ENCODE peak calls at places on chromosomes 5 and 9, in seven cellular contexts. J is neuronal stem cell, B is stomach, P is prostate gland, V is lower lobe of right lung, C is left lung, U is hepatocyte. L is an unnamed sample. For H3K4me1 and H3K9me3, the result is how much of the 10 kb centered on the place peaks cover.

GRCh38 chr5:18010053-18010452 is 375.8 kb downstream of the TAF11L14 start:
- DNase-seq in P (no peak), V (no peak), J (no peak), C (no peak), U (no peak), B (no peak), L (no peak)

GRCh38 chr5:93741136-93741811 is at the start of gene POU5F2:
- DNase-seq in U (no peak), P (no peak), J (no peak), V (no peak), C (no peak), B (no peak), L (no peak)

GRCh38 chr9:36218411-36218901 is 27.7 kb downstream of the CLTA start:
- DNase-seq in V (no peak), P (no peak), C (no peak), U (no peak), B (no peak), J (no peak), L (no peak)

GRCh38 chr5:77032635-77033034 is 2.4 kb downstream of the AGGF1 start:
- DNase-seq in U (no peak), V (no peak), B (no peak), P (no peak), J (no peak), C (no peak), L (no peak)

GRCh38 chr5:146402949-146403348 is 44.2 kb upstream of the TCERG1 start:
- DNase-seq in C (no peak), B (no peak), V (no peak), J (no peak), U (no peak), P (no peak), L (no peak)

GRCh38 chr5:64505769-64506566 is at the start of gene RGS7BP:
- DNase-seq in V (peak), P (peak), U (peak), B (peak), C (peak), J (peak), L (peak)

GRCh38 chr9:35226685-35227084 is 64.9 kb downstream of the UNC13B start:
- DNase-seq in J (no peak), C (no peak), B (no peak), V (no peak), U (no peak), P (no peak), L (no peak)

GRCh38 chr5:141094481-141095262 is at the start of gene PCDHB2:
- DNase-seq in C (no peak), V (no peak), P (peak), B (no peak), U (peak), J (peak), L (no peak)

GRCh38 chr5:94181940-94182339 is 436.5 kb downstream of the KIAA0825 start:
- DNase-seq in J (no peak), B (no peak), P (no peak), C (no peak), U (peak), V (no peak), L (no peak)

GRCh38 chr5:82512025-82512424 is 233.9 kb upstream of the RPS23 start:
- DNase-seq in C (no peak), P (no peak), J (no peak), V (no peak), B (no peak), U (no peak), L (no peak)

GRCh38 chr5:76831108-76831447 is 12.2 kb downstream of the F2RL1 start:
- DNase-seq in B (peak), C (no peak), V (no peak), U (no peak), J (no peak), P (no peak), L (no peak)

GRCh38 chr9:34502471-34503335 is 20.1 kb downstream of the ENHO start:
- DNase-seq in J (no peak), C (peak), U (no peak), P (peak), V (no peak), B (no peak), L (no peak)

GRCh38 chr9:129712595-129713524 is 40.0 kb downstream of the PTGES start:
- DNase-seq in J (peak), V (no peak), P (no peak), C (no peak), B (no peak), U (peak), L (peak)

GRCh38 chr9:84851935-84852585 is 182.5 kb downstream of the NTRK2 start:
- DNase-seq in P (peak), C (peak), V (no peak), B (peak), J (peak), U (peak), L (peak)

GRCh38 chr5:81140942-81141341 is 92.2 kb upstream of the CKMT2 start:
- DNase-seq in U (peak), P (no peak), B (no peak), C (no peak), J (no peak), V (no peak), L (no peak)

GRCh38 chr5:139662617-139663016 is 14.5 kb downstream of the CXXC5 start:
- DNase-seq in V (no peak), U (no peak), B (no peak), J (no peak), P (no peak), C (no peak), L (no peak)

GRCh38 chr9:116539549-116539948 is 147.6 kb upstream of the TRIM32 start:
- DNase-seq in J (no peak), U (no peak), P (no peak), B (no peak), C (no peak), V (no peak), L (no peak)

GRCh38 chr9:115913666-115914065 is 239.9 kb upstream of the PAPPA start:
- DNase-seq in P (no peak), U (no peak), C (no peak), V (no peak), J (no peak), B (no peak), L (no peak)

GRCh38 chr5:113140837-113141661 is 164.5 kb downstream of the DCP2 start:
- DNase-seq in P (no peak), J (no peak), C (no peak), V (no peak), B (no peak), U (peak), L (no peak)

GRCh38 chr9:123335227-123335985 is 20.6 kb upstream of the CRB2 start:
- DNase-seq in C (peak), V (no peak), J (no peak), U (peak), B (no peak), P (no peak), L (no peak)

GRCh38 chr9:123335986-123336329 is 20.0 kb upstream of the CRB2 start:
- DNase-seq in U (no peak), B (no peak), V (no peak), P (no peak), J (no peak), C (no peak), L (no peak)

GRCh38 chr9:123336959-123337358 is 19.0 kb upstream of the CRB2 start:
- DNase-seq in P (no peak), B (no peak), U (no peak), C (no peak), J (no peak), V (no peak), L (no peak)

GRCh38 chr9:123336455-123336854 is 19.5 kb upstream of the CRB2 start:
- DNase-seq in V (no peak), P (no peak), U (no peak), C (no peak), B (no peak), J (no peak), L (no peak)

DNA sequence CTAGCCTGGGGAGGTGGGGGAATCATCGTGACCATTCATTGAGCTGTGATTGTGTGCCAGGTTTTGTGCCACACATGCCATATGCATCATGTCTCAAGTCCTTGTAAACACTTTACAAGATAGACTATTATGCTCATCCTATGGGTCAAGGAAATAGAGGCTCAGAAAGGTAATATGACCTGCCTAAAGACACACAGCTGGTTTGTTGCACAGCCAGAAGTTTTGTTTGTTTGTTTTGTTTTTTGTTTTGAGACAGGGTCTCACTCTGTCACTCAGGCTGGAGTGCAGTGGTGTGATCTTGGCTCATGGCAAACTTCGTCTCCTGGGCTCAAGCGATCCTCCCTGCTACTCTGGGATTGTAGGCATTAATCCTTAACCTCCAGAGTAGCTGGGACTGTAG is 21.4 kb upstream of the CRB2 start:
- DNase-seq in B (no peak), U (no peak), J (no peak), P (no peak), C (no peak), V (no peak), L (no peak)
- H3K4me1 ChIP-seq in B (under half), U (under half), J (under half), P (under half), C (under half), V (under half), L (under half)

DNA sequence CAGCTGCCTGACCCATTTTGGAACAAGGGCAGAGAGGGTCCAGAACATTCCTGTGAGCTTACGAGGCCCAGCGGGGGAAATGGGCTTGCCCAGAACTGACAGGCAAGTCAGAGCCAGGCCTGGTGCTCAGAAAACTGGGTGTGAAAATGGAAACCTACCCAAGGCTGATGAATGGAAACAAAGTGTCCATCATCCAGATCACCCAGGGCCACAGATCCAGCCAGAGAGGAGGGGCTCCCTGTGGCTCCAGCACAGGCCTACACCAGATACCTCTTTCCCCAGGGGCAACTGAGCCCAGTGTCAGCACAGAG is 3.1 kb downstream of the CLTB start:
- DNase-seq in J (no peak), P (no peak), V (no peak), B (no peak), C (no peak), U (no peak), L (peak)
- H3K9me3 ChIP-seq in J (under half), P (under half), V (under half), B (under half), C (under half), U (under half), L (under half)

DNA sequence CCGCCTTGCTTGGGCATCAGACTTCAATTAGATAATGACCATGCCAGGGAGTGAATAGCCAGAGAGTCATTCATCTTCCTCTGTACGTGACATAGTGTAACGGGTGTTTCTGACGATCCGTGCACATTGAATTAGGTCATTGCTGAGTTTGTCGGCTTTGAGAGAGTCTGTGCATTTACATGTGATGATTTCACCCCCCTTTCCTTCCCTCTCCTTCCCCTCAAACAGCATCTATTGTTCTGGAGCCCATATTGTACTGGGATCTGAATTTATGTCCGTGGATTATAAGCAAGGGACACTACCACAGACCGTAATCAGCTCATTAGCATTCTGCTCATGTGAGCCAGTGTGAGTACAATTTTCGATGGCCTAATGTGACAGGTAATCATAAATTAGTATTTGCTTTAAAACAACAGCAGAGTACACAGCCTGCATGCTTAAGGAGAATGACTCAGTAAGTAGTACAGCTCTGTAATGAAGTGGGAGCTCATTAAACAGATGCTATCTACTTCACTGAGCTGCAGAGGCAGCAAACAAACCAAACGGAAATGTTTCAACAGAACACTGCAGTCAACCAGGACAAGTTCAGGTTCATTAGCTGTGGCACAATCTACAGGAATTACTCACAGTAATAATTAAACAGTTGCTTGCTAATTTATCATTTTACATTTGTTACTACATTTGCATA is 302.1 kb downstream of the CSNK1G3 start:
- DNase-seq in U (peak), V (no peak), B (no peak), J (no peak), C (no peak), P (no peak), L (no peak)
- H3K4me1 ChIP-seq in U (under half), V (under half), B (under half), J (half or more), C (under half), P (under half), L (under half)

GRCh38 chr5:178982941-178983340 is 12.2 kb downstream of the GRM6 start:
- DNase-seq in P (no peak), B (no peak), C (no peak), V (no peak), U (no peak), J (no peak), L (no peak)
- H3K9me3 ChIP-seq in P (under half), B (half or more), C (half or more), V (half or more), U (under half), J (half or more), L (under half)

GRCh38 chr5:38638656-38639055 is 82.2 kb upstream of the LIFR start:
- DNase-seq in B (no peak), U (no peak), J (no peak), P (no peak), C (no peak), V (no peak), L (no peak)
- H3K4me1 ChIP-seq in B (half or more), U (under half), J (under half), P (under half), C (under half), V (under half), L (under half)

GRCh38 chr9:19386469-19387044 is 6.5 kb upstream of the RPS6 start:
- DNase-seq in J (no peak), C (no peak), V (no peak), P (no peak), U (no peak), B (no peak), L (no peak)

GRCh38 chr9:19381656-19382055 is 1.6 kb upstream of the RPS6 start:
- DNase-seq in P (no peak), B (no peak), J (no peak), U (no peak), V (no peak), C (no peak), L (no peak)

GRCh38 chr9:19387317-19387716 is 7.3 kb upstream of the RPS6 start:
- DNase-seq in B (no peak), P (no peak), J (no peak), U (no peak), C (no peak), V (no peak), L (no peak)
- H3K9me3 ChIP-seq in B (under half), P (under half), J (under half), U (under half), C (under half), V (under half), L (under half)

GRCh38 chr9:127137640-127138360 is 15.4 kb upstream of the ANGPTL2 start:
- DNase-seq in P (no peak), B (peak), C (no peak), V (no peak), J (no peak), U (no peak), L (peak)

GRCh38 chr9:127136081-127136879 is 13.8 kb upstream of the ANGPTL2 start:
- DNase-seq in J (no peak), V (no peak), U (no peak), C (no peak), B (peak), P (no peak), L (no peak)

GRCh38 chr9:127138444-127138843 is 16.0 kb upstream of the ANGPTL2 start:
- DNase-seq in V (no peak), C (no peak), B (peak), P (no peak), J (no peak), U (no peak), L (no peak)

GRCh38 chr9:127135056-127135745 is 12.8 kb upstream of the ANGPTL2 start:
- DNase-seq in J (no peak), U (no peak), V (no peak), B (peak), P (no peak), C (no peak), L (no peak)

GRCh38 chr9:127136880-127137639 is 14.6 kb upstream of the ANGPTL2 start:
- DNase-seq in J (no peak), C (peak), V (no peak), P (no peak), U (no peak), B (peak), L (no peak)
- H3K4me1 ChIP-seq in J (under half), C (under half), V (under half), P (under half), U (under half), B (under half), L (under half)

GRCh38 chr5:179209359-179210150 is 135.7 kb downstream of the ADAMTS2 start:
- DNase-seq in P (no peak), U (no peak), V (no peak), B (no peak), J (no peak), C (no peak), L (no peak)
- H3K9me3 ChIP-seq in P (under half), U (under half), V (under half), B (under half), J (under half), C (under half), L (under half)